ENCODE peak calls at places on chromosome 13, in seven cellular contexts. V, X, I, D, Q, T and O are unnamed samples.

GRCh38 chr13:114148521-114148855 is 16.1 kb upstream of the RASA3 start:
- DNase-seq in V (no peak), D (peak), I (peak), X (no peak), Q (no peak), T (no peak), O (no peak)

GRCh38 chr13:42707596-42707995 is 73.8 kb upstream of the FAM216B start:
- DNase-seq in D (no peak), X (no peak), Q (no peak), V (no peak), I (no peak), T (no peak), O (no peak)

GRCh38 chr13:31885994-31886393 is 145.6 kb upstream of the FRY start:
- DNase-seq in V (no peak), X (no peak), D (no peak), T (no peak), I (no peak), Q (no peak), O (no peak)

GRCh38 chr13:75749407-75749806 is 113.3 kb downstream of the LMO7 start:
- DNase-seq in I (no peak), Q (no peak), D (no peak), V (no peak), T (no peak), X (no peak), O (no peak)

GRCh38 chr13:109415057-109415456 is 371.3 kb downstream of the IRS2 start:
- DNase-seq in X (no peak), T (no peak), I (no peak), D (no peak), Q (no peak), V (no peak), O (no peak)

GRCh38 chr13:36395280-36395679 is 37.0 kb upstream of the CCNA1 start:
- DNase-seq in V (peak), X (no peak), T (no peak), D (no peak), Q (no peak), I (no peak), O (no peak)

GRCh38 chr13:33403807-33404362 is 118.3 kb upstream of the STARD13 start:
- DNase-seq in T (no peak), D (no peak), Q (no peak), X (no peak), V (no peak), I (no peak), O (no peak)

GRCh38 chr13:27556109-27556508 is 64.2 kb downstream of the LNX2 start:
- DNase-seq in I (no peak), V (no peak), D (no peak), Q (no peak), T (no peak), X (no peak), O (no peak)

GRCh38 chr13:112132619-112133018 is 65.7 kb downstream of the SOX1 start:
- DNase-seq in I (no peak), Q (no peak), D (no peak), X (no peak), V (no peak), T (no peak), O (no peak)

GRCh38 chr13:49022472-49023144 is 46.9 kb downstream of the FNDC3A start:
- DNase-seq in Q (no peak), I (no peak), T (no peak), D (no peak), V (no peak), X (no peak), O (no peak)

GRCh38 chr13:28716511-28716910 is 2.3 kb downstream of the SLC46A3 start:
- DNase-seq in T (no peak), I (no peak), V (peak), Q (no peak), D (no peak), X (peak), O (no peak)

GRCh38 chr13:41827507-41828213 is 133.2 kb downstream of the VWA8 start:
- DNase-seq in T (no peak), D (no peak), X (peak), Q (no peak), V (peak), I (no peak), O (peak)

GRCh38 chr13:94548382-94549240 is 47.3 kb downstream of the TGDS start:
- DNase-seq in I (peak), T (no peak), Q (no peak), V (no peak), D (peak), X (peak), O (peak)

GRCh38 chr13:73591861-73592260 is 533.1 kb downstream of the KLF5 start:
- DNase-seq in X (no peak), V (no peak), T (no peak), Q (no peak), D (no peak), I (no peak), O (no peak)

GRCh38 chr13:91017031-91017668 is 330.3 kb upstream of the MIR17HG start:
- DNase-seq in I (no peak), D (peak), Q (peak), V (peak), T (peak), X (peak), O (no peak)

GRCh38 chr13:93847162-93847561 is 620.6 kb downstream of the GPC6 start:
- DNase-seq in I (no peak), T (no peak), V (no peak), X (no peak), D (no peak), Q (no peak), O (no peak)

GRCh38 chr13:68509734-68510621 is 1279.8 kb upstream of the PCDH9 start:
- DNase-seq in V (no peak), T (no peak), I (no peak), Q (no peak), X (no peak), D (no peak), O (no peak)

GRCh38 chr13:37226966-37227365 is 121.5 kb upstream of the CSNK1A1L start:
- DNase-seq in D (no peak), I (no peak), V (no peak), T (no peak), Q (no peak), X (no peak), O (no peak)

GRCh38 chr13:97535619-97536018 is 101.7 kb downstream of the RAP2A start:
- DNase-seq in X (no peak), Q (no peak), D (no peak), V (peak), T (no peak), I (no peak), O (no peak)

GRCh38 chr13:41791056-41791455 is 169.9 kb downstream of the VWA8 start:
- DNase-seq in T (no peak), V (no peak), I (no peak), Q (no peak), D (no peak), X (no peak), O (no peak)

GRCh38 chr13:79485014-79485441 is 4.1 kb downstream of the NDFIP2 start:
- DNase-seq in I (no peak), X (no peak), Q (no peak), T (no peak), V (peak), D (no peak), O (peak)

GRCh38 chr13:113452942-113453901 is at the start of gene ADPRHL1:
- DNase-seq in T (no peak), Q (no peak), I (no peak), V (no peak), X (peak), D (no peak), O (peak)

GRCh38 chr13:112092453-112092852 is 25.5 kb downstream of the SOX1 start:
- DNase-seq in I (no peak), T (no peak), V (no peak), Q (no peak), X (no peak), D (no peak), O (no peak)

GRCh38 chr13:40895715-40896184 is 106.3 kb downstream of the SLC25A15 start:
- DNase-seq in V (no peak), I (no peak), T (no peak), X (no peak), Q (no peak), D (no peak), O (no peak)

GRCh38 chr13:108304170-108305068 is 34.9 kb downstream of the TNFSF13B start:
- DNase-seq in V (no peak), D (no peak), T (no peak), I (no peak), Q (no peak), X (no peak), O (no peak)

GRCh38 chr13:113863511-113864302 is at the start of gene GAS6:
- DNase-seq in V (no peak), Q (peak), I (no peak), X (no peak), D (peak), T (peak), O (no peak)

GRCh38 chr13:108220042-108220441 is 1.9 kb downstream of the ABHD13 start:
- DNase-seq in X (no peak), V (peak), D (peak), Q (no peak), T (no peak), I (no peak), O (no peak)

GRCh38 chr13:91017669-91018053 is 329.8 kb upstream of the MIR17HG start:
- DNase-seq in I (no peak), X (no peak), D (no peak), V (no peak), Q (peak), T (no peak), O (no peak)

GRCh38 chr13:25352230-25352629 is 19.5 kb upstream of the ATP8A2 start:
- DNase-seq in Q (no peak), V (no peak), D (no peak), T (no peak), I (no peak), X (no peak), O (no peak)

GRCh38 chr13:97588993-97589392 is 155.0 kb downstream of the RAP2A start:
- DNase-seq in T (no peak), I (no peak), D (no peak), Q (no peak), X (no peak), V (no peak), O (no peak)

DNA sequence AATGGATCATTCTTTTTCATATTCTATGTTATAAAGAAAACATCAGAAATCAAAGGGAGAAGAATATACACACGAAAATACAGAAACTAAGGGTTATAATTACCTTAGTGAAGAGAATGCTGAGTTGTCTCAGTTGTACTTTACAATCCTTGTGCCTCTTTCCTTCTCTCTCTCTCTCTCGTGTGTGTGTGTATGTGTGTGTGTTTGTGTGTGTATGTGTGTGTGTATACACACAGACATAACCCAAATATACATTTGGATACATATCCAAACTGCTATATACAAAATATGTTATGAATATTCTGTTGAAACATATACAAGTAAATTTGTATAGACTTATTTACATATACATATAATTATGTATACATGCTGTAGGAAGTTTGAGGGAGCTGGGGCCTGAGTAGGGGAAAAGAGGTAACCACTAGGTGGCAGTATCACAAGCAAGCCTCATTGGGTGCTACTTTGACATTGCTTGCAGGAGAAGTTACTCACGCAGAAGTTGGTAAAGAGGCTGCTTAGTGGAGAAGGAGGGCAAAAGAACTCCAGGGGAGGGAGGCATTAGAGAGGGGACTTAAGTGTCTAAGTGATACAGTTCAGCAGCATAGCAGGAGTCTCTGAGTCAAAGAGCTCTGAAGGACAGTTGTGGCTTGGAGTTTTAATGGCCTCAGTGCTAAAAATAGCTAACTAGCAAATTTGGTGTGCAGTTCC is 465.1 kb upstream of the PCDH20 start:
- DNase-seq in V (no peak), T (no peak), I (no peak), X (no peak), Q (no peak), D (no peak), O (no peak)
- TF ChIP-seq CTCF in V (peak), T (peak), I (no peak), X (no peak), Q (peak), D (peak), O (no peak)

GRCh38 chr13:99610702-99611289 is 109.5 kb downstream of the TM9SF2 start:
- DNase-seq in V (no peak), D (no peak), Q (no peak), X (no peak), I (no peak), T (no peak), O (no peak)
- TF ChIP-seq CTCF in V (no peak), D (no peak), Q (peak), X (no peak), I (no peak), T (peak), O (no peak)

DNA sequence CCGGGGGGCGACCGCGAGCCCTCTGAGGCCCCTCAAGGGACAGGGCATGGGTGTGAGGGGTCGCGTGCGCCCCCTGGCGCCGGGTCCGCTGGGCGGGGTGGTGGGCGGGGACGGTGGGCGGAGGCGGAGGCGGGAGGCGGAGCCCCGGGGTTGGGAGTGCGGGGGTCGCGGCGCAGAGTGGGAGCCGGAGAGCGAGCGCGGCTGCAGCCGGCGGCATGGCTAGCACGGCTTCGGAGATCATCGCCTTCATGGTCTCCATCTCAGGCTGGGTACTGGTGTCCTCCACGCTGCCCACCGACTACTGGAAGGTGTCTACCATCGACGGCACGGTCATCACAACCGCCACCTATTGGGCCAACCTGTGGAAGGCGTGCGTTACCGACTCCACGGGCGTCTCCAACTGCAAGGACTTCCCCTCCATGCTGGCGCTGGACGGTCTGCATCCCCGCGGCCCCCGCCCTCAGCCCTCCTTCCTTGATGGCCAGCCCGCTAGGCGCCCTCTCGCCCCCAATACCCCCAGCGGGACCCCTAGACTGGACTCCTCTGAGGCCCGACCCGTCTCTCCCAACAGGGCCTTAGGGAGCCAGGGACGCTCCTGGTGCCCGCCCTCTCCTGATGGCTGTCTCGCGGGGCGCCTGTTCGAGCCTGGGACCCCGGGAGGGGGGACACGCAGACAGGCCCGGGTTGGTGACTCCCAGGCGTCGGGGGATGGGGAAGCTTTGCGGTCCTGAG is at the start of gene CLDN10:
- DNase-seq in I (no peak), T (peak), V (no peak), Q (peak), X (no peak), D (no peak), O (no peak)
- TF ChIP-seq CTCF in I (no peak), T (peak), V (no peak), Q (peak), X (no peak), D (no peak), O (no peak)

GRCh38 chr13:23348270-23349126 is 85.0 kb downstream of the SACS start:
- DNase-seq in D (no peak), I (no peak), X (no peak), V (no peak), T (no peak), Q (no peak), O (no peak)
- TF ChIP-seq CTCF in D (no peak), I (no peak), X (no peak), V (no peak), T (no peak), Q (no peak), O (no peak)